ENCODE peak calls at places on chromosome 18, in four cellular contexts. M is lung, D is osteoblast, O is choroid plexus epithelial cell. K is an unnamed sample.

GRCh38 chr18:79965119-79965902 is 868 bp downstream of the HSBP1L1 start:
- DNase-seq in M (peak; percentile 66), D (peak; percentile 93), O (peak; percentile 96), K (no peak)

GRCh38 chr18:8609711-8610441 is 639 bp downstream of the RAB12 start:
- DNase-seq in M (no peak), D (peak; percentile 71), O (no peak), K (no peak)

GRCh38 chr18:36493349-36494281 is 196.1 kb downstream of the FHOD3 start:
- DNase-seq in M (no peak), D (no peak), O (peak; percentile 21), K (no peak)

GRCh38 chr18:77108821-77109692 is 23.5 kb downstream of the MBP start:
- DNase-seq in M (no peak), D (no peak), O (no peak), K (no peak)

GRCh38 chr18:39513187-39513586 is 1947.6 kb upstream of the CELF4 start:
- DNase-seq in M (no peak), D (no peak), O (peak; percentile 23), K (no peak)

GRCh38 chr18:59428018-59428417 is 69.0 kb upstream of the LMAN1 start:
- DNase-seq in M (no peak), D (no peak), O (no peak), K (no peak)

GRCh38 chr18:54197747-54198411 is 26.6 kb downstream of the MBD2 start:
- DNase-seq in M (no peak), D (peak; percentile 22), O (no peak), K (no peak)

GRCh38 chr18:9575558-9575957 is 38.8 kb downstream of the PPP4R1 start:
- DNase-seq in M (peak; percentile 85), D (no peak), O (peak; percentile 99), K (peak; percentile 34)

GRCh38 chr18:3424280-3424890 is 25.6 kb upstream of the TGIF1 start:
- DNase-seq in M (no peak), D (no peak), O (no peak), K (no peak)

GRCh38 chr18:48629730-48630324 is 91.0 kb downstream of the CTIF start:
- DNase-seq in M (no peak), D (peak; percentile 90), O (peak; percentile 93), K (no peak)

GRCh38 chr18:26714739-26715138 is 150.8 kb downstream of the AQP4 start:
- DNase-seq in M (no peak), D (no peak), O (peak; percentile 8), K (no peak)

GRCh38 chr18:27713727-27714080 is 463.2 kb downstream of the CDH2 start:
- DNase-seq in M (no peak), D (peak; percentile 89), O (peak; percentile 97), K (no peak)

GRCh38 chr18:3594760-3595241 is 144.8 kb downstream of the TGIF1 start:
- DNase-seq in M (no peak), D (no peak), O (peak; percentile 44), K (no peak)

GRCh38 chr18:45850021-45850420 is 24.5 kb downstream of the SIGLEC15 start:
- DNase-seq in M (no peak), D (no peak), O (peak; percentile 40), K (no peak)
- TF ChIP-seq CTCF in M (no peak), D (peak; percentile 51), O (peak; percentile 63), K (peak; percentile 59)

GRCh38 chr18:31835528-31836138 is 75.0 kb upstream of the SLC25A52 start:
- DNase-seq in M (no peak), D (peak; percentile 77), O (peak; percentile 45), K (no peak)
- TF ChIP-seq CTCF in M (no peak), D (no peak), O (no peak), K (no peak)

DNA sequence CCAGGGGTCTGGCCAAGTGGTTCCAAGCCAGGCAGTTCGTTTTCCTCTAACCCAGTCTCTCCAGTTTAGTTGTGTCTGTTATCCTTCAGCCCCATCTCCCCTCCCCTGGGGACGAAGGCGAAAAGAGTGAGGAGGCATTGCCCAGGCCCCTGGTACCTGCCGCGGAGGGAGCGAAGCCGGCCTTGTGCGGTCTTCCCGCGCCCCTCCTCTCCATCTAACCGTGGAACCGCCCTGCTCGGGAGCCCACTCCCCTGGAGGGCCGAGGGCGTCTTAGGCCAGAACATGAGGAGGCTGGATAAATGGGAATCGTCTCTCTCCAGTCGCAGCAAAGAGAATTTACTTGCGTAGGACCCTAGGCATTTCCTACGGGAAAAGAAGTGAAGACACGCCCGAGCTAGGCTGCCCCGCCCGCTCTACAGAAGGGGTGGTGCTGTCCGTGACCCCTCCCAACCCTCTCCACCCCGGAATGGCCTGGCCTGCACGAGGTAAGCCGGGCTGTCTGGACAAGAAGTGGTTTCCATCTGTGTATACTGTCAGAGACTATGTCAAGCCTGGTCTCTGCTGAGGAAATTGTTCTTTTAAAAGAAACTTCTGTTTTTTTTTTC is 156.2 kb downstream of the MIB1 start:
- DNase-seq in M (no peak), D (no peak), O (no peak), K (no peak)
- TF ChIP-seq CTCF in M (no peak), D (no peak), O (no peak), K (no peak)

DNA sequence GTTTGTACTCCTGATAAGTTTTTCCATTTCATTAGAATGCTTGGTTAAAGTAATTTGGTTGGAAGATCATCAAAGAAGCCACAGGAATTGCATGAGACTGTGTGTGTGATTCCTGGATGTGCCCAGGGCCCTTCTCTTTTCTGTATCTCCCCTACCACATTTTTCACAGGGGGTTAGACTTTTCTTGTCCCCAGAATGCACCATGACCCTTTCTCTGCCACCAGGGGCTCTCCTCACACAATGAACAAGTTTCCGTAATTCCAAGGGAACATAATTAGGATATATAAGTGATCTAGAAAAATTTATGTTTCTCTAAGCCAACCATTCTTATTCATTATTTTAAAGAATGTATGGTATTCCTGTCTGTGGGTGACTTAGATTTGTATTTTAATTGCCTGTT is 291.8 kb downstream of the NEDD4L start:
- DNase-seq in M (no peak), D (no peak), O (no peak), K (no peak)
- TF ChIP-seq CTCF in M (no peak), D (peak; percentile 43), O (peak; percentile 41), K (peak; percentile 34)

GRCh38 chr18:56021814-56022205 is 433.8 kb upstream of the TCF4 start:
- DNase-seq in M (no peak), D (no peak), O (no peak), K (no peak)
- TF ChIP-seq CTCF in M (no peak), D (no peak), O (no peak), K (no peak)

GRCh38 chr18:62898359-62898758 is 183.0 kb downstream of the PHLPP1 start:
- DNase-seq in M (no peak), D (no peak), O (no peak), K (no peak)
- TF ChIP-seq CTCF in M (no peak), D (no peak), O (no peak), K (no peak)

GRCh38 chr18:69636529-69637301 is 236.0 kb downstream of the DOK6 start:
- DNase-seq in M (no peak), D (no peak), O (peak; percentile 9), K (no peak)
- TF ChIP-seq CTCF in M (no peak), D (peak; percentile 12), O (peak; percentile 55), K (peak; percentile 28)

GRCh38 chr18:71431171-71431570 is 1113.0 kb downstream of the CBLN2 start:
- DNase-seq in M (no peak), D (no peak), O (no peak), K (no peak)
- TF ChIP-seq CTCF in M (no peak), D (no peak), O (no peak), K (no peak)

K was measured in progenitor cell of endocrine pancreas.